ENCODE peak calls at places on chromosome 9, in nine cellular contexts. T is fibroblast of lung; H is left lung; Q is OCI-LY7; I is endothelial cell of umbilical vein; F is CD8-positive, alpha-beta memory T cell; L is WERI-Rb-1; K is IMR-90; G is aorta. V is an unnamed sample. For H3K36me3, the result is how much of the 10 kb centered on the place peaks cover.

GRCh38 chr9:110784309-110784708 is 115.7 kb downstream of the MUSK start:
- DNase-seq in T (no peak), H (no peak), Q (no peak), I (no peak), F (no peak), L (no peak), K (no peak), G (no peak), V (no peak)

GRCh38 chr9:134056483-134057310 is 11.1 kb downstream of the BRD3 start:
- DNase-seq in T (no peak), H (peak), Q (no peak), I (no peak), F (no peak), L (no peak), K (no peak), G (peak), V (peak)

GRCh38 chr9:12838546-12838945 is 63.7 kb downstream of the LURAP1L start:
- DNase-seq in T (peak), H (no peak), Q (no peak), I (no peak), F (no peak), L (no peak), K (peak), G (no peak), V (no peak)

GRCh38 chr9:76530458-76531100 is 71.6 kb downstream of the GCNT1 start:
- DNase-seq in T (peak), H (no peak), Q (no peak), I (peak), F (no peak), L (no peak), K (peak), G (no peak), V (no peak)

GRCh38 chr9:77753183-77753582 is 105.1 kb upstream of the GNA14 start:
- DNase-seq in T (no peak), H (no peak), Q (no peak), I (no peak), F (no peak), L (no peak), K (no peak), G (no peak), V (no peak)

GRCh38 chr9:107755267-107755666 is 265.7 kb upstream of the KLF4 start:
- DNase-seq in T (peak), H (no peak), Q (no peak), I (peak), F (no peak), L (no peak), K (peak), G (no peak), V (no peak)

GRCh38 chr9:124197177-124198095 is 60.3 kb upstream of the NEK6 start:
- DNase-seq in T (no peak), H (no peak), Q (peak), I (no peak), F (no peak), L (no peak), K (no peak), G (no peak), V (no peak)

GRCh38 chr9:126318858-126319257 is 7.8 kb upstream of the MVB12B start:
- DNase-seq in T (no peak), H (no peak), Q (no peak), I (no peak), F (no peak), L (no peak), K (no peak), G (no peak), V (no peak)

GRCh38 chr9:110443146-110443877 is 105.6 kb upstream of the TXNDC8 start:
- DNase-seq in T (peak), H (no peak), Q (no peak), I (no peak), F (no peak), L (no peak), K (peak), G (no peak), V (no peak)

GRCh38 chr9:72145093-72145492 is 4.1 kb upstream of the GDA start:
- DNase-seq in T (no peak), H (no peak), Q (no peak), I (no peak), F (no peak), L (no peak), K (no peak), G (no peak), V (no peak)

GRCh38 chr9:109411818-109412352 is 86.2 kb downstream of the PTPN3 start:
- DNase-seq in T (peak), H (no peak), Q (peak), I (no peak), F (no peak), L (peak), K (peak), G (no peak), V (no peak)

GRCh38 chr9:79581794-79582193 is 10.0 kb downstream of the TLE4 start:
- DNase-seq in T (peak), H (no peak), Q (no peak), I (peak), F (no peak), L (no peak), K (peak), G (no peak), V (no peak)

GRCh38 chr9:93893899-93894690 is 61.1 kb downstream of the BARX1 start:
- DNase-seq in T (no peak), H (peak), Q (no peak), I (no peak), F (no peak), L (peak), K (no peak), G (peak), V (peak)

GRCh38 chr9:131237931-131238401 is 38.3 kb downstream of the FAM78A start:
- DNase-seq in T (peak), H (peak), Q (peak), I (peak), F (peak), L (no peak), K (peak), G (peak), V (peak)

GRCh38 chr9:83920942-83921707 is at the start of gene KIF27:
- DNase-seq in T (peak), H (peak), Q (peak), I (peak), F (peak), L (peak), K (peak), G (peak), V (peak)

GRCh38 chr9:122346478-122347347 is 24.1 kb upstream of the PTGS1 start:
- DNase-seq in T (peak), H (peak), Q (no peak), I (peak), F (no peak), L (peak), K (no peak), G (peak), V (peak)

GRCh38 chr9:128174062-128174461 is 14.0 kb downstream of the BBLN start:
- DNase-seq in T (no peak), H (no peak), Q (no peak), I (no peak), F (no peak), L (peak), K (no peak), G (no peak), V (no peak)

GRCh38 chr9:89661956-89662717 is 57.3 kb downstream of the GADD45G start:
- DNase-seq in T (peak), H (peak), Q (no peak), I (peak), F (no peak), L (peak), K (peak), G (peak), V (peak)

GRCh38 chr9:97518909-97519307 is 17.4 kb downstream of the TMOD1 start:
- DNase-seq in T (peak), H (no peak), Q (no peak), I (peak), F (no peak), L (no peak), K (peak), G (peak), V (peak)

GRCh38 chr9:99876190-99876589 is 30.3 kb upstream of the STX17 start:
- DNase-seq in T (no peak), H (no peak), Q (no peak), I (no peak), F (no peak), L (no peak), K (no peak), G (no peak), V (no peak)

GRCh38 chr9:99678550-99678949 is 143.1 kb upstream of the NR4A3 start:
- DNase-seq in T (no peak), H (no peak), Q (no peak), I (no peak), F (no peak), L (no peak), K (no peak), G (no peak), V (no peak)

GRCh38 chr9:2489838-2490314 is 131.7 kb upstream of the VLDLR start:
- DNase-seq in T (peak), H (no peak), Q (no peak), I (no peak), F (no peak), L (no peak), K (peak), G (no peak), V (no peak)

GRCh38 chr9:77710276-77710675 is 62.2 kb upstream of the GNA14 start:
- DNase-seq in T (no peak), H (no peak), Q (no peak), I (no peak), F (no peak), L (no peak), K (no peak), G (no peak), V (no peak)

GRCh38 chr9:134963546-134963945 is 45.8 kb upstream of the FCN1 start:
- DNase-seq in T (no peak), H (peak), Q (no peak), I (no peak), F (no peak), L (peak), K (no peak), G (no peak), V (no peak)

GRCh38 chr9:108168451-108168850 is 678.9 kb upstream of the KLF4 start:
- DNase-seq in T (peak), H (no peak), Q (no peak), I (no peak), F (no peak), L (no peak), K (peak), G (no peak), V (no peak)

GRCh38 chr9:132605387-132605786 is 23.0 kb downstream of the BARHL1 start:
- DNase-seq in T (no peak), H (no peak), Q (no peak), I (no peak), F (no peak), L (no peak), K (no peak), G (no peak), V (no peak)

GRCh38 chr9:20989923-20990341 is 41.5 kb downstream of the HACD4 start:
- DNase-seq in T (peak), H (peak), Q (no peak), I (no peak), F (no peak), L (no peak), K (no peak), G (peak), V (peak)

GRCh38 chr9:744790-745456 is 96.6 kb upstream of the DMRT1 start:
- DNase-seq in T (no peak), H (no peak), Q (no peak), I (no peak), F (no peak), L (peak), K (no peak), G (no peak), V (peak)
- H3K27ac ChIP-seq in T (no peak), H (no peak), Q (no peak), I (no peak), F (no peak), L (peak), K (no peak), G (no peak), V (peak)

GRCh38 chr9:129339539-129340157 is 161.6 kb upstream of the IER5L start:
- DNase-seq in T (no peak), H (no peak), Q (no peak), I (no peak), F (no peak), L (no peak), K (no peak), G (no peak), V (no peak)
- H3K4me3 ChIP-seq in T (no peak), H (no peak), Q (no peak), I (no peak), F (no peak), L (no peak), K (no peak), G (no peak), V (no peak)

DNA sequence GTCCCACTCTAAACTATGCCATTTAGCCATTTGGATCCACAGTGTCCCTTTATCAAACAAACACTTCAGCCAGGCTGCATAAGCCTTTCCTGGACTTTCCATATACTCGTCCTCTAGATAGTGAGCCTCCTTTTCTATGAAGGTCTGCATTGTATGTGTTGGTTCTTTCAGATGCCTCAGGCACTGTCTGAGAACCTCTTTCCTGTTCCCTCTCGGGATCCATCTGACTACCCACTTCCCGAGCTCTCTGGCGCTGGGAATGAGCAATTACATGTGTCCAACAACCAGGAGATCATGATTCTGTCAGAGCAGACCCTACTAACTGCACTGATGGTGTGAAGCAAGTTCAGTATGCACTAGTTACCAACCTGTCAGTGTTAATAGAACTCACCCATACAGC is 14.2 kb downstream of the SMC2 start:
- DNase-seq in T (no peak), H (no peak), Q (no peak), I (no peak), F (no peak), L (no peak), K (no peak), G (no peak), V (no peak)
- H3K36me3 ChIP-seq in T (under half), H (half or more), Q (half or more), I (under half), F (under half), L (half or more), K (under half), G (under half), V (under half)

GRCh38 chr9:112764837-112765236 is 14.3 kb downstream of the SNX30 start:
- DNase-seq in T (no peak), H (no peak), Q (no peak), I (no peak), F (no peak), L (peak), K (no peak), G (no peak), V (peak)
- H3K27ac ChIP-seq in T (no peak), H (no peak), Q (no peak), I (no peak), F (no peak), L (peak), K (peak), G (no peak), V (peak)